ENCODE peak calls at places on chromosomes 13 and 19, in eight cellular contexts. One of them, this sample, is unnamed.

GRCh38 chr19:7161292-7161691 is 91.8 kb downstream of the ZNF557 start:
- DNase-seq in endothelial cell: no peak
- DNase-seq in BJ: no peak
- DNase-seq in mucosa of descending colon: no peak
- DNase-seq in mammary epithelial cell: no peak
- DNase-seq in cardiac muscle cell: no peak
- DNase-seq in WTC11: no peak
- DNase-seq in fibroblast of lung: no peak
- DNase-seq in this sample: no peak

GRCh38 chr13:94712812-94713555 is 639 bp upstream of the SOX21 start:
- DNase-seq in mucosa of descending colon: peak; percentile 34
- DNase-seq in WTC11: peak; percentile 59
- DNase-seq in BJ: peak; percentile 4
- DNase-seq in mammary epithelial cell: peak; percentile 39
- DNase-seq in fibroblast of lung: peak; percentile 59
- DNase-seq in cardiac muscle cell: peak; percentile 79
- DNase-seq in endothelial cell: peak; percentile 64
- DNase-seq in this sample: peak; percentile 11

GRCh38 chr13:44159633-44160279 is 213.9 kb upstream of the SERP2 start:
- DNase-seq in mucosa of descending colon: no peak
- DNase-seq in endothelial cell: no peak
- DNase-seq in WTC11: no peak
- DNase-seq in fibroblast of lung: no peak
- DNase-seq in mammary epithelial cell: peak; percentile 98
- DNase-seq in cardiac muscle cell: no peak
- DNase-seq in BJ: no peak
- DNase-seq in this sample: no peak

GRCh38 chr13:38777347-38778107 is 90.7 kb downstream of the FREM2 start:
- DNase-seq in fibroblast of lung: no peak
- DNase-seq in cardiac muscle cell: no peak
- DNase-seq in mucosa of descending colon: no peak
- DNase-seq in WTC11: no peak
- DNase-seq in endothelial cell: no peak
- DNase-seq in mammary epithelial cell: no peak
- DNase-seq in BJ: no peak
- DNase-seq in this sample: no peak

GRCh38 chr19:29682236-29682895 is 17.1 kb downstream of the PLEKHF1 start:
- DNase-seq in mammary epithelial cell: no peak
- DNase-seq in cardiac muscle cell: no peak
- DNase-seq in fibroblast of lung: no peak
- DNase-seq in endothelial cell: no peak
- DNase-seq in WTC11: no peak
- DNase-seq in mucosa of descending colon: no peak
- DNase-seq in BJ: no peak
- DNase-seq in this sample: no peak

GRCh38 chr19:46287585-46287984 is 9.3 kb upstream of the HIF3A start:
- DNase-seq in fibroblast of lung: peak; percentile 22
- DNase-seq in cardiac muscle cell: peak; percentile 36
- DNase-seq in mammary epithelial cell: no peak
- DNase-seq in endothelial cell: no peak
- DNase-seq in mucosa of descending colon: no peak
- DNase-seq in BJ: no peak
- DNase-seq in WTC11: no peak
- DNase-seq in this sample: no peak

GRCh38 chr19:11019262-11019661 is 58.4 kb downstream of the SMARCA4 start:
- DNase-seq in WTC11: no peak
- DNase-seq in mucosa of descending colon: no peak
- DNase-seq in endothelial cell: no peak
- DNase-seq in fibroblast of lung: no peak
- DNase-seq in BJ: no peak
- DNase-seq in mammary epithelial cell: no peak
- DNase-seq in cardiac muscle cell: no peak
- DNase-seq in this sample: no peak

GRCh38 chr19:40776966-40777794 is 867 bp upstream of the RAB4B start:
- DNase-seq in mucosa of descending colon: peak; percentile 91
- DNase-seq in WTC11: peak; percentile 91
- DNase-seq in fibroblast of lung: peak; percentile 92
- DNase-seq in BJ: peak; percentile 80
- DNase-seq in cardiac muscle cell: peak; percentile 94
- DNase-seq in endothelial cell: peak; percentile 85
- DNase-seq in mammary epithelial cell: peak; percentile 89
- DNase-seq in this sample: peak; percentile 80

GRCh38 chr19:39327990-39328705 is 7.5 kb upstream of the LRFN1 start:
- DNase-seq in mammary epithelial cell: peak; percentile 47
- DNase-seq in fibroblast of lung: peak; percentile 65
- DNase-seq in mucosa of descending colon: peak; percentile 83
- DNase-seq in WTC11: peak; percentile 95
- DNase-seq in endothelial cell: peak; percentile 91
- DNase-seq in BJ: no peak
- DNase-seq in cardiac muscle cell: peak; percentile 80
- DNase-seq in this sample: no peak

GRCh38 chr13:29484236-29484635 is 111.3 kb downstream of the SLC7A1 start:
- DNase-seq in BJ: no peak
- DNase-seq in mammary epithelial cell: no peak
- DNase-seq in fibroblast of lung: no peak
- DNase-seq in mucosa of descending colon: no peak
- DNase-seq in WTC11: no peak
- DNase-seq in cardiac muscle cell: no peak
- DNase-seq in endothelial cell: no peak
- DNase-seq in this sample: no peak

GRCh38 chr13:29922281-29922821 is 71.9 kb upstream of the UBL3 start:
- DNase-seq in BJ: no peak
- DNase-seq in mucosa of descending colon: no peak
- DNase-seq in fibroblast of lung: peak; percentile 30
- DNase-seq in endothelial cell: no peak
- DNase-seq in cardiac muscle cell: peak; percentile 25
- DNase-seq in mammary epithelial cell: peak; percentile 80
- DNase-seq in WTC11: no peak
- DNase-seq in this sample: no peak

GRCh38 chr13:33676045-33676699 is 141.8 kb upstream of the RFC3 start:
- DNase-seq in WTC11: no peak
- DNase-seq in cardiac muscle cell: peak; percentile 41
- DNase-seq in mucosa of descending colon: no peak
- DNase-seq in mammary epithelial cell: no peak
- DNase-seq in BJ: no peak
- DNase-seq in fibroblast of lung: peak; percentile 6
- DNase-seq in endothelial cell: no peak
- DNase-seq in this sample: no peak

GRCh38 chr13:41019027-41019487 is at the start of gene ELF1:
- DNase-seq in WTC11: no peak
- DNase-seq in fibroblast of lung: peak; percentile 65
- DNase-seq in BJ: no peak
- DNase-seq in mammary epithelial cell: peak; percentile 90
- DNase-seq in endothelial cell: no peak
- DNase-seq in cardiac muscle cell: peak; percentile 56
- DNase-seq in mucosa of descending colon: no peak
- DNase-seq in this sample: no peak

GRCh38 chr19:35266149-35266903 is 2.4 kb upstream of the USF2 start:
- DNase-seq in BJ: no peak
- DNase-seq in WTC11: no peak
- DNase-seq in mucosa of descending colon: peak; percentile 53
- DNase-seq in endothelial cell: no peak
- DNase-seq in fibroblast of lung: no peak
- DNase-seq in mammary epithelial cell: no peak
- DNase-seq in cardiac muscle cell: no peak
- DNase-seq in this sample: no peak

GRCh38 chr13:43346427-43346826 is 323.0 kb downstream of the DNAJC15 start:
- DNase-seq in cardiac muscle cell: peak; percentile 45
- DNase-seq in WTC11: no peak
- DNase-seq in mammary epithelial cell: no peak
- DNase-seq in mucosa of descending colon: no peak
- DNase-seq in BJ: no peak
- DNase-seq in fibroblast of lung: no peak
- DNase-seq in endothelial cell: no peak
- DNase-seq in this sample: no peak

GRCh38 chr13:59702269-59702668 is 461.5 kb downstream of the DIAPH3 start:
- DNase-seq in endothelial cell: no peak
- DNase-seq in BJ: no peak
- DNase-seq in mammary epithelial cell: no peak
- DNase-seq in cardiac muscle cell: no peak
- DNase-seq in WTC11: no peak
- DNase-seq in fibroblast of lung: no peak
- DNase-seq in mucosa of descending colon: no peak
- DNase-seq in this sample: no peak

GRCh38 chr13:28493740-28494536 is 990 bp downstream of the FLT1 start:
- DNase-seq in BJ: no peak
- DNase-seq in mucosa of descending colon: no peak
- DNase-seq in cardiac muscle cell: no peak
- DNase-seq in endothelial cell: no peak
- DNase-seq in WTC11: peak; percentile 36
- DNase-seq in fibroblast of lung: no peak
- DNase-seq in mammary epithelial cell: no peak
- DNase-seq in this sample: no peak

GRCh38 chr19:33064117-33064777 is 441 bp downstream of the RHPN2 start:
- DNase-seq in endothelial cell: peak; percentile 16
- DNase-seq in WTC11: peak; percentile 78
- DNase-seq in mucosa of descending colon: peak; percentile 74
- DNase-seq in fibroblast of lung: no peak
- DNase-seq in cardiac muscle cell: peak; percentile 15
- DNase-seq in mammary epithelial cell: no peak
- DNase-seq in BJ: no peak
- DNase-seq in this sample: no peak

GRCh38 chr19:58181902-58182576 is 822 bp upstream of the ZNF274 start:
- DNase-seq in mammary epithelial cell: peak; percentile 30
- DNase-seq in endothelial cell: peak; percentile 12
- DNase-seq in fibroblast of lung: peak; percentile 20
- DNase-seq in mucosa of descending colon: no peak
- DNase-seq in WTC11: peak; percentile 79
- DNase-seq in cardiac muscle cell: peak; percentile 55
- DNase-seq in BJ: no peak
- DNase-seq in this sample: no peak

GRCh38 chr19:56091066-56091490 is 30.0 kb downstream of the ZNF787 start:
- DNase-seq in WTC11: no peak
- DNase-seq in cardiac muscle cell: peak; percentile 67
- DNase-seq in BJ: no peak
- DNase-seq in mammary epithelial cell: peak; percentile 90
- DNase-seq in fibroblast of lung: peak; percentile 55
- DNase-seq in mucosa of descending colon: no peak
- DNase-seq in endothelial cell: no peak
- DNase-seq in this sample: no peak

GRCh38 chr13:84455143-84455905 is 573.0 kb upstream of the SLITRK1 start:
- DNase-seq in mammary epithelial cell: no peak
- DNase-seq in BJ: no peak
- DNase-seq in WTC11: no peak
- DNase-seq in cardiac muscle cell: no peak
- DNase-seq in mucosa of descending colon: no peak
- DNase-seq in endothelial cell: no peak
- DNase-seq in fibroblast of lung: no peak
- DNase-seq in this sample: no peak

GRCh38 chr19:11115042-11115441 is 25.8 kb downstream of the LDLR start:
- DNase-seq in endothelial cell: no peak
- DNase-seq in BJ: no peak
- DNase-seq in fibroblast of lung: no peak
- DNase-seq in cardiac muscle cell: no peak
- DNase-seq in mucosa of descending colon: no peak
- DNase-seq in WTC11: no peak
- DNase-seq in mammary epithelial cell: no peak
- DNase-seq in this sample: no peak

GRCh38 chr19:36378625-36379509 is at the start of gene ZFP14:
- DNase-seq in endothelial cell: peak; percentile 92
- DNase-seq in BJ: peak; percentile 49
- DNase-seq in cardiac muscle cell: peak; percentile 96
- DNase-seq in WTC11: peak; percentile 94
- DNase-seq in fibroblast of lung: peak; percentile 91
- DNase-seq in mammary epithelial cell: peak; percentile 93
- DNase-seq in mucosa of descending colon: peak; percentile 95
- DNase-seq in this sample: peak; percentile 75
- TF ChIP-seq CTCF in endothelial cell: no peak
- TF ChIP-seq CTCF in BJ: peak; percentile 40
- TF ChIP-seq CTCF in cardiac muscle cell: peak; percentile 25
- TF ChIP-seq CTCF in WTC11: no peak
- TF ChIP-seq CTCF in fibroblast of lung: peak; percentile 37
- TF ChIP-seq CTCF in mammary epithelial cell: peak; percentile 45
- TF ChIP-seq CTCF in mucosa of descending colon: no peak
- TF ChIP-seq CTCF in this sample: peak; percentile 20

DNA sequence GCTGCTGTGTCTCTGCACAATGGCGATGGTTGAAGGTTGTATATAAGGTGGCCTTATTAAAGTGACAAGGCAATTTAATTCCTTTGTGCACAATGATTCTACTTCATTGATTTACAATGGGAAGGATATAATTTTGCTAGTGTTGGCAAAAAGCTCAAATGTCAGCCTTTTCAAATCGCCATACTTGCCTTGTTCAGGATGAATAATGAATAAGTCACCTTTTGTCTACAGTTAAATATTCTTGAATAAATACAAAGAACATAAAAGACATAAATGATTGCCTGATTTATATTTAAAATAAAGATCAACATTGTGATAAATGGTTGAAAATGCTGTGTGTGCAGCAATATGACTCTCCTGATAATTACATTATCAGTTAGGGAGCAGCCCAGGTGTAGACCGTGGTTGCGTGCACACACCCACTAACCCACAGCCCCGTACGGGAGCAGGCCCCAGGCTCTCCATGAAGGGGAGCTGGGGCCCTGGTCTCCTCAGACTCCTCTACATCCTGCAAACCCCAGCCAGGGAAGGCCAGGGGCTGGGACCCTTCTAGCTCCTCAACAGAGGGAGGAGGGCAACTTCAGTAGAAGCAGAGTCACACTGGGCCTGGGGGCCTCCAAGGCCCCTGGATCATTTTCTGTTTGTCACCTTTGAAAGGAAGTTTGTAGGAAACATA is 64.9 kb downstream of the TEX29 start:
- DNase-seq in BJ: no peak
- DNase-seq in WTC11: no peak
- DNase-seq in cardiac muscle cell: no peak
- DNase-seq in mammary epithelial cell: no peak
- DNase-seq in fibroblast of lung: no peak
- DNase-seq in endothelial cell: no peak
- DNase-seq in mucosa of descending colon: no peak
- DNase-seq in this sample: no peak
- TF ChIP-seq CTCF in BJ: no peak
- TF ChIP-seq CTCF in WTC11: no peak
- TF ChIP-seq CTCF in cardiac muscle cell: no peak
- TF ChIP-seq CTCF in mammary epithelial cell: no peak
- TF ChIP-seq CTCF in fibroblast of lung: no peak
- TF ChIP-seq CTCF in endothelial cell: no peak
- TF ChIP-seq CTCF in mucosa of descending colon: no peak
- TF ChIP-seq CTCF in this sample: no peak

GRCh38 chr19:2739602-2740313 is at the start of gene SLC39A3:
- DNase-seq in fibroblast of lung: peak; percentile 99
- DNase-seq in cardiac muscle cell: peak; percentile 99
- DNase-seq in endothelial cell: peak; percentile 99
- DNase-seq in mammary epithelial cell: peak; percentile 96
- DNase-seq in BJ: peak; percentile 76
- DNase-seq in WTC11: peak; percentile 100
- DNase-seq in mucosa of descending colon: peak; percentile 96
- DNase-seq in this sample: peak; percentile 98
- TF ChIP-seq CTCF in fibroblast of lung: peak; percentile 27
- TF ChIP-seq CTCF in cardiac muscle cell: peak; percentile 19
- TF ChIP-seq CTCF in endothelial cell: no peak
- TF ChIP-seq CTCF in mammary epithelial cell: peak; percentile 26
- TF ChIP-seq CTCF in BJ: peak; percentile 34
- TF ChIP-seq CTCF in WTC11: no peak
- TF ChIP-seq CTCF in mucosa of descending colon: no peak
- TF ChIP-seq CTCF in this sample: peak; percentile 13

DNA sequence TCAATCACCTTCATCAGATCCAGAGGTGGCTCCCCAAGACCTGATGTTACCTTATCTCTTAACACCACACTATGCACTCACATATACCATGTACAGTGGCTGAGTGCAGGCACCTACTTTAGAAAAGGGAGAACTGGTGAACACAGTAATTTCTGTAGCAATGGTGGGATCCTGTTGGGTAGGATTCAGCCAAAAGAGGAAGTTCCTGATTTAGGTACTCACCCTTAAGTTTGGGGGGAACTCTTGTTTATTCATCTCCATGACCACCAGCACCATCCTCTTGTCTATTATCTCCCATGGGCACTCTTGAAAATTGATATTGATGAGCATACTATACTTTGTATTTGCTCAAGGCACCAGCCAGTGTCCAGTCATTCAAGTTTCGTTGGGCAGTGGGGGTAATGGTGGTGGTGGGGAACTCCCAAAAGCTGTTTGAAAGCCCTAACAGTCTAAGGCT is 324.4 kb downstream of the LMO7 start:
- DNase-seq in mucosa of descending colon: no peak
- DNase-seq in cardiac muscle cell: no peak
- DNase-seq in WTC11: no peak
- DNase-seq in BJ: no peak
- DNase-seq in fibroblast of lung: no peak
- DNase-seq in mammary epithelial cell: no peak
- DNase-seq in endothelial cell: no peak
- DNase-seq in this sample: no peak
- TF ChIP-seq CTCF in mucosa of descending colon: no peak
- TF ChIP-seq CTCF in cardiac muscle cell: no peak
- TF ChIP-seq CTCF in WTC11: no peak
- TF ChIP-seq CTCF in BJ: no peak
- TF ChIP-seq CTCF in fibroblast of lung: no peak
- TF ChIP-seq CTCF in mammary epithelial cell: no peak
- TF ChIP-seq CTCF in endothelial cell: no peak
- TF ChIP-seq CTCF in this sample: no peak